ENCODE peak calls at places on chromosomes 11 and 22, in nine cellular contexts. R is astrocyte of the spinal cord, O is A673, N is PC-3, S is ovary, U is endothelial cell, H is cardiac fibroblast, Q is breast epithelium, F is mammary epithelial cell. V is an unnamed sample.

GRCh38 chr11:117859713-117860112 is 16.7 kb downstream of the FXYD6 start:
- DNase-seq in R (no peak), O (no peak), N (no peak), S (no peak), U (no peak), H (no peak), Q (no peak), F (no peak), V (no peak)

GRCh38 chr11:96033569-96033968 is 109.7 kb upstream of the MTMR2 start:
- DNase-seq in R (no peak), O (no peak), N (no peak), S (no peak), U (no peak), H (no peak), Q (no peak), F (no peak), V (no peak)

GRCh38 chr11:134624166-134624920 is 212.3 kb upstream of the B3GAT1 start:
- DNase-seq in R (no peak), O (no peak), N (no peak), S (no peak), U (no peak), H (no peak), Q (no peak), F (no peak), V (no peak)

GRCh38 chr11:86800076-86800955 is at the start of gene PRSS23:
- DNase-seq in R (peak; percentile 66), O (peak; percentile 72), N (peak; percentile 78), S (peak; percentile 81), U (peak; percentile 46), H (peak; percentile 62), Q (peak; percentile 59), F (peak; percentile 57), V (peak; percentile 40)

GRCh38 chr11:102722804-102723203 is 1.9 kb downstream of the MMP8 start:
- DNase-seq in R (no peak), O (no peak), N (no peak), S (no peak), U (no peak), H (no peak), Q (no peak), F (no peak), V (no peak)

GRCh38 chr11:9380773-9381172 is 3.7 kb upstream of the IPO7 start:
- DNase-seq in R (no peak), O (no peak), N (no peak), S (no peak), U (no peak), H (no peak), Q (no peak), F (no peak), V (no peak)

GRCh38 chr11:95301497-95301896 is 70.5 kb upstream of the SESN3 start:
- DNase-seq in R (no peak), O (no peak), N (peak; percentile 8), S (peak; percentile 40), U (no peak), H (no peak), Q (no peak), F (peak; percentile 29), V (no peak)

GRCh38 chr22:39177456-39177775 is 24.9 kb upstream of the CBX7 start:
- DNase-seq in R (no peak), O (no peak), N (no peak), S (no peak), U (no peak), H (peak; percentile 18), Q (no peak), F (no peak), V (no peak)

GRCh38 chr11:67390947-67391303 is 861 bp upstream of the RAD9A start:
- DNase-seq in R (no peak), O (no peak), N (no peak), S (no peak), U (no peak), H (no peak), Q (no peak), F (no peak), V (no peak)

GRCh38 chr11:67391304-67392181 is at the start of gene RAD9A:
- DNase-seq in R (peak; percentile 93), O (peak; percentile 99), N (peak; percentile 97), S (peak; percentile 97), U (peak; percentile 92), H (peak; percentile 89), Q (peak; percentile 95), F (peak; percentile 89), V (peak; percentile 92)

GRCh38 chr11:67387074-67387473 is 4.7 kb upstream of the RAD9A start:
- DNase-seq in R (no peak), O (no peak), N (no peak), S (no peak), U (no peak), H (no peak), Q (no peak), F (no peak), V (no peak)

GRCh38 chr11:67387518-67387917 is 4.3 kb upstream of the RAD9A start:
- DNase-seq in R (no peak), O (no peak), N (no peak), S (no peak), U (no peak), H (no peak), Q (no peak), F (no peak), V (no peak)

GRCh38 chr11:67389477-67389876 is 2.3 kb upstream of the RAD9A start:
- DNase-seq in R (no peak), O (no peak), N (peak; percentile 75), S (no peak), U (peak; percentile 75), H (no peak), Q (no peak), F (no peak), V (no peak)
- TF ChIP-seq CTCF in R (peak; percentile 77), O (peak; percentile 71), N (peak; percentile 80), S (no peak), U (peak; percentile 66), H (peak; percentile 72), Q (peak; percentile 23), F (peak; percentile 45), V (peak; percentile 27)

DNA sequence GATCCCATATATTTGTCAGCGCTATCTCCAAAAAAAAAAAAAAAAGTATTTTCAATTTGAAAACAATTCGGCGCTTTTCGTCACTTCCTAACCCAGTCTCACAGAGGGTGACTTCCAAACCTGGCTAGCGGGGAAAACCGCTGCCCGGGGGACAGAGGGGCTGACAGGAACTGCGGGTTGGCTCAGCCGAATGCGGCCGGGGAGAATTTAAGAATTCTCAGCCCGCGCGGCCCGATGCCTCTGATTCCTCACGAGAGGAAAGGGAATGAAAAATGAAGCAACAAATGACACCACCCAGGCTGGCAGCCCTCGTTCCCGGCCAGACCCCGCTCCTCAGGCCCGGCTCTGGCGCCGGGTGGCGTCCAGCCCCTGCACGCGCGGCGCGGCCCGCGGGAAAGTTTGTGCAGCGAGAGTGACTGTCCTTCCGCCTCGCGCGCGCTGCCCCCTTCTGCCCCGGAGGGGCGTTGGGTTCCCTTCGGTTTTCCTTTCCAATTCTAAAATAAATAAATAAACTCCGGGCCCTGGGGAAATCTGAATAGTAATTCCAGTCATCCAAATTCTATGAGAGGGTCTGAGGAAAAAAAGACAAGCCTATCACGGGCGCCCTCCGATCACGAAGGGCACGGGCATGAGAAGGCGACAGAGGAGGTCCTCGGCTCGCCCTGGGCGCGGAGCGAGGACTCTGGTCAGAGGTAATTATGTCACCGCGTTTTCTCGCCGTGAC is 4.8 kb upstream of the PAX6 start:
- DNase-seq in R (no peak), O (peak; percentile 74), N (no peak), S (no peak), U (no peak), H (no peak), Q (no peak), F (no peak), V (no peak)
- TF ChIP-seq CTCF in R (no peak), O (peak; percentile 42), N (no peak), S (no peak), U (no peak), H (no peak), Q (no peak), F (no peak), V (no peak)

GRCh38 chr11:119980431-119980830 is 157.5 kb downstream of the TRIM29 start:
- DNase-seq in R (no peak), O (no peak), N (no peak), S (no peak), U (no peak), H (no peak), Q (no peak), F (no peak), V (no peak)

GRCh38 chr11:119983240-119983732 is 154.6 kb downstream of the TRIM29 start:
- DNase-seq in R (no peak), O (no peak), N (no peak), S (no peak), U (no peak), H (no peak), Q (no peak), F (no peak), V (no peak)

GRCh38 chr11:119982517-119983239 is 155.2 kb downstream of the TRIM29 start:
- DNase-seq in R (no peak), O (no peak), N (no peak), S (no peak), U (no peak), H (no peak), Q (no peak), F (no peak), V (no peak)

GRCh38 chr11:119985551-119985950 is 152.4 kb downstream of the TRIM29 start:
- DNase-seq in R (no peak), O (no peak), N (no peak), S (no peak), U (no peak), H (no peak), Q (no peak), F (no peak), V (no peak)

DNA sequence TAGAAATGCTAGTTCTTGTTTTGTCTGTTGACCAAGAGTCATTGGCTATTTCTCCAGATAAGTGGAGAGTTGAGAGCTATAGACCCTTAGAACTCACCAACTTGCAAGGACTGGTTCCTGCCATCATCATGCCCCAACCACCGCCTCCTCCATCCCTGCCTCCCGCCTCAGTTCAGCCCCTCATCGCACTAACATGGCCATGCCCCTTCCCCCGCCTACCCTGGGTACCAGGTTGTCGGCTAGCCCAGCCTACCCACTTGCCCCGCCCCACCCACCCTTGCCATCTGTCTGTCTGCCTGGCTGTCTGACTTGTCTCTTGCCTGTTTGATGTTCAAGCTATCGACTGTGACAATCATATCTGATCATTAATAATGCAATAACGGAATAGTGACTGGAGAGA is 154.1 kb downstream of the TRIM29 start:
- DNase-seq in R (no peak), O (no peak), N (no peak), S (no peak), U (no peak), H (no peak), Q (no peak), F (no peak), V (no peak)
- TF ChIP-seq CTCF in R (no peak), O (no peak), N (no peak), S (no peak), U (no peak), H (no peak), Q (no peak), F (no peak), V (no peak)

GRCh38 chr11:72642815-72643511 is 31.3 kb downstream of the PDE2A start:
- DNase-seq in R (peak; percentile 34), O (peak; percentile 70), N (peak; percentile 69), S (peak; percentile 80), U (peak; percentile 80), H (peak; percentile 59), Q (no peak), F (no peak), V (peak; percentile 84)

GRCh38 chr11:72646024-72646423 is 28.2 kb downstream of the PDE2A start:
- DNase-seq in R (no peak), O (no peak), N (no peak), S (no peak), U (no peak), H (no peak), Q (no peak), F (no peak), V (no peak)

GRCh38 chr11:72641900-72642814 is 32.1 kb downstream of the PDE2A start:
- DNase-seq in R (no peak), O (peak; percentile 37), N (peak; percentile 40), S (peak; percentile 56), U (peak; percentile 40), H (no peak), Q (no peak), F (peak; percentile 24), V (peak; percentile 21)

GRCh38 chr11:72641522-72641899 is 32.7 kb downstream of the PDE2A start:
- DNase-seq in R (no peak), O (no peak), N (no peak), S (no peak), U (no peak), H (no peak), Q (no peak), F (no peak), V (no peak)

GRCh38 chr11:72643547-72643946 is 30.7 kb downstream of the PDE2A start:
- DNase-seq in R (peak; percentile 18), O (peak; percentile 55), N (peak; percentile 89), S (no peak), U (no peak), H (peak; percentile 72), Q (no peak), F (peak; percentile 78), V (peak; percentile 90)
- TF ChIP-seq CTCF in R (no peak), O (no peak), N (no peak), S (no peak), U (no peak), H (no peak), Q (no peak), F (no peak), V (no peak)

V was measured in MCF 10A.